ENCODE peak calls at places on chromosomes 5 and 9, in four cellular contexts. H, R, A and L are unnamed samples.

GRCh38 chr5:38878391-38879090 is 32.7 kb downstream of the OSMR start:
- DNase-seq in H (no peak), A (no peak), R (no peak), L (no peak)

GRCh38 chr5:131379723-131380122 is 115.9 kb downstream of the CDC42SE2 start:
- DNase-seq in A (no peak), R (peak; percentile 75), H (no peak), L (peak; percentile 83)

GRCh38 chr5:111641533-111642230 is 115.3 kb downstream of the NREP start:
- DNase-seq in H (no peak), A (no peak), R (no peak), L (no peak)

GRCh38 chr9:127919253-127919815 is 2.5 kb upstream of the ST6GALNAC4 start:
- DNase-seq in H (no peak), A (peak; percentile 53), R (no peak), L (peak; percentile 87)

GRCh38 chr9:35726876-35727438 is 5.0 kb downstream of the TLN1 start:
- DNase-seq in R (no peak), H (no peak), A (no peak), L (peak; percentile 35)

GRCh38 chr9:121627432-121627831 is 24.0 kb upstream of the DAB2IP start:
- DNase-seq in A (no peak), R (no peak), H (no peak), L (no peak)

GRCh38 chr5:59123595-59124561 is 541.0 kb downstream of the RAB3C start:
- DNase-seq in A (no peak), R (peak; percentile 52), H (no peak), L (no peak)

GRCh38 chr5:115735108-115735998 is 81.1 kb downstream of the CDO1 start:
- DNase-seq in H (no peak), A (no peak), R (no peak), L (no peak)

GRCh38 chr9:100303812-100304211 is 48.9 kb downstream of the TEX10 start:
- DNase-seq in A (no peak), H (no peak), R (no peak), L (no peak)

GRCh38 chr9:102497709-102498108 is 497.4 kb upstream of the CYLC2 start:
- DNase-seq in A (no peak), R (no peak), H (no peak), L (no peak)

GRCh38 chr5:106093149-106093548 is 1577.6 kb downstream of the EFNA5 start:
- DNase-seq in A (no peak), H (no peak), R (no peak), L (no peak)

GRCh38 chr9:115642285-115642684 is 511.3 kb upstream of the PAPPA start:
- DNase-seq in A (no peak), R (no peak), H (no peak), L (no peak)

GRCh38 chr5:113102121-113102531 is 125.5 kb downstream of the DCP2 start:
- DNase-seq in H (no peak), A (no peak), R (no peak), L (no peak)

GRCh38 chr9:129569506-129570449 is 51.1 kb downstream of the C9orf50 start:
- DNase-seq in R (no peak), A (peak; percentile 55), H (no peak), L (peak; percentile 56)

GRCh38 chr9:133572821-133573361 is 36.3 kb downstream of the FAM163B start:
- DNase-seq in H (no peak), R (no peak), A (no peak), L (no peak)

GRCh38 chr5:18314192-18314778 is 680.0 kb downstream of the TAF11L14 start:
- DNase-seq in H (no peak), A (peak; percentile 20), R (no peak), L (no peak)

GRCh38 chr9:36207016-36207415 is 16.3 kb downstream of the CLTA start:
- DNase-seq in H (no peak), R (no peak), A (no peak), L (no peak)

GRCh38 chr5:35159370-35159742 is 70.9 kb downstream of the PRLR start:
- DNase-seq in R (no peak), H (peak; percentile 22), A (no peak), L (peak; percentile 90)

GRCh38 chr9:37926737-37927590 is 23.0 kb upstream of the SLC25A51 start:
- DNase-seq in H (no peak), A (no peak), R (no peak), L (no peak)

GRCh38 chr9:4620881-4621555 is 41.1 kb upstream of the PLPP6 start:
- DNase-seq in H (no peak), R (no peak), A (no peak), L (no peak)

DNA sequence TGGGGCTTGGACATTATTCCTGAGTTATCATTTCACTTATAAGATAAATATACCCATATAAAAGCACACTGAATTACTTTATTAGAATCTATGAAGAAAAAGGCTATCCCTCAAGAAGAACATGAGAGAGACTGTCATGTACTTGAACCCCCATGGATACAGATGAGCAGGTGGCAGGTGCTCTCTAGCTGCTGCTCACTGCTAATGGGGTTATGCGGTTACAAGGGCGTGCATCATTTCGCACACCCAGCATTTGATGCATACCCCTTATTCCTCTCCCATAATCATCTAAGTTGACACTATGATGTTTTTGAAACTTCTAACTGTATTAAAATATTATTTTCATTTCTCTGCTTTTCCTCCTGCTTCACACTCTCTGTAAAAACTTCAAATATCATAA is 16.4 kb downstream of the ITK start:
- DNase-seq in A (no peak), H (no peak), R (no peak), L (no peak)
- TF ChIP-seq NR2C2 in A (no peak), H (no peak), R (no peak), L (no peak)

GRCh38 chr5:107466233-107466769 is 204.4 kb downstream of the EFNA5 start:
- DNase-seq in R (no peak), H (peak; percentile 36), A (no peak), L (no peak)
- TF ChIP-seq NR2C2 in R (no peak), H (no peak), A (no peak), L (no peak)

DNA sequence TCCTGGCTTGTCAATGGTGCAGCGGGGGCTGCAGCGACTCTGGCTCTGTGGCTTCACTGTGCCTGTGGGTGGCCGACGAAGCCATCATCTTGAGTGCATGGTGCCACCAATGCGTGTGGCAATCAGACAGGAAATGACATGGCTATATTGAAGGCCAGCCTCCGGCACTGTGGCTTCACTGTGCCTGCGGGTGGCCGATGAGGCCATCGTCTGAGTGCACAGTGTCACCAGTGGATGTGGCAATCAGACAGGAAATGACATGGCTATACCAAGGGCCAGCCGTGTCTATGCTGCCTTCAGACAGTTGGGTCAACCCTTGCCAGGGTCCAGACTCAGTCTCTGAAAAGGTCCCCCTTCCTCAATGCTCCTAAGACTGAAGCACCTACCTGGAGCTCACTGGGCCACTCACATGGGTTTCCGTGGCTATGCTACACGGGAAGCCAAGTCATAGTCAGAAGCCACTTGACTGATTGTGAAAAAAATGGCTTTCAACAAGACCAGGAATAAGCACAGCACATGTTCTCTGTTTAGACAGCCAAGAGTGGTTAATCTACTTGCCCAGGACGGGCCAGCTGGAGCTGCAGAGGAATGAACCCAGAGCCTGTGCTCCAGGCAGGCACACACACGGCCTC is 67.5 kb upstream of the S1PR3 start:
- DNase-seq in H (no peak), A (no peak), R (no peak), L (no peak)
- TF ChIP-seq NR2C2 in H (no peak), A (no peak), R (no peak), L (no peak)

DNA sequence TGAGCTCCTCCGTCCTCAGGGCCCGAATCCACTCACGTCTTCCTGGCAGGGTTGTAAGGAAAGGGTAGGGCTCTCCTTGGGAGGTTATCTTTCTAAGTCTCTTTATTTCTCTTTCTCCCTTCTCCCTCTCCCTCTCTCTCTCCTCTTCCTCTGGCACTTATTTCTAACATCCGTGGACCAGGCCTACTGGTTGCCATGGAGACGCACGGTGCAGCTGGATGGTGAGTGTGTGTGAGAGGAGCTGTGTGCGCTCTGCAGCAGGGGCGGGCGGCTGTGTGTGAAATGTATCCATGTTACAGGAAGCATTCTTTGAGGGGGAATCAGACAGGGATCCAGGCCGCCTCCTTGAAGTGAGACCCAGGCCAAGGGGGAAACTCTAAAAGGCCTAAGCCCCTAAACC is 32.2 kb downstream of the PCDH1 start:
- DNase-seq in H (peak; percentile 67), R (no peak), A (peak; percentile 23), L (no peak)
- TF ChIP-seq NR2C2 in H (no peak), R (no peak), A (no peak), L (no peak)

GRCh38 chr5:66872688-66873333 is 276.6 kb downstream of the MAST4 start:
- DNase-seq in H (no peak), R (no peak), A (no peak), L (no peak)
- TF ChIP-seq NR2C2 in H (no peak), R (no peak), A (no peak), L (no peak)

GRCh38 chr9:134809296-134809695 is 71.3 kb upstream of the FCN2 start:
- DNase-seq in H (no peak), R (no peak), A (no peak), L (no peak)

GRCh38 chr9:134811079-134811672 is 69.4 kb upstream of the FCN2 start:
- DNase-seq in R (no peak), A (no peak), H (no peak), L (no peak)

GRCh38 chr9:134808393-134808792 is 72.2 kb upstream of the FCN2 start:
- DNase-seq in R (no peak), H (no peak), A (no peak), L (no peak)

GRCh38 chr9:134804871-134805270 is 75.7 kb upstream of the FCN2 start:
- DNase-seq in A (no peak), R (no peak), H (no peak), L (no peak)

DNA sequence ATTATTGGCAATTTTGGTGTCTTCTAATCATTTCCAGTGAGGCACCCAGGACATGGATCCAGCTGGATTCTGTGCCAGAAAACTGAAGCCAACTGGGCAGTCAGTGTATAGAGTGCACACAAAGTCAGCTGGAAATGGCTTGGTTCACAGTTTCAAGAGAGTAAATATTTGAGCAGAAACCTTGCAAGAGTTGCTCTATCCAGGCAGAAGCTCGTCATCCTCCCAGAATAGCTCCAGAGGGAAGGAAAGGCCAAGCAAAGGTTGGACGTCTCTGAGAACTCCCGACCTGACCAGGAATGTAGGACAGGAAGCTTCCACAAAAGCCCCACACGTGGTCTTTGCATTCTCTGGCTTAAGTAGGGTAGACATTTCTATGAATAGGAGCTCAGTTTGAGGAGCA is 72.9 kb upstream of the FCN2 start:
- DNase-seq in R (no peak), H (no peak), A (no peak), L (no peak)
- TF ChIP-seq NR2C2 in R (no peak), H (no peak), A (no peak), L (no peak)

GRCh38 chr5:129629581-129629980 is 118.3 kb upstream of the MINAR2 start:
- DNase-seq in H (no peak), R (no peak), A (no peak), L (no peak)
- TF ChIP-seq NR2C2 in H (no peak), R (no peak), A (no peak), L (no peak)

GRCh38 chr9:78130853-78131252 is 99.2 kb upstream of the GNAQ start:
- DNase-seq in R (no peak), A (no peak), H (no peak), L (no peak)
- TF ChIP-seq NR2C2 in R (no peak), A (no peak), H (no peak), L (no peak)

GRCh38 chr9:26682796-26683496 is 209.7 kb downstream of the CAAP1 start:
- DNase-seq in H (no peak), R (no peak), A (no peak), L (no peak)
- TF ChIP-seq NR2C2 in H (no peak), R (no peak), A (no peak), L (no peak)

DNA sequence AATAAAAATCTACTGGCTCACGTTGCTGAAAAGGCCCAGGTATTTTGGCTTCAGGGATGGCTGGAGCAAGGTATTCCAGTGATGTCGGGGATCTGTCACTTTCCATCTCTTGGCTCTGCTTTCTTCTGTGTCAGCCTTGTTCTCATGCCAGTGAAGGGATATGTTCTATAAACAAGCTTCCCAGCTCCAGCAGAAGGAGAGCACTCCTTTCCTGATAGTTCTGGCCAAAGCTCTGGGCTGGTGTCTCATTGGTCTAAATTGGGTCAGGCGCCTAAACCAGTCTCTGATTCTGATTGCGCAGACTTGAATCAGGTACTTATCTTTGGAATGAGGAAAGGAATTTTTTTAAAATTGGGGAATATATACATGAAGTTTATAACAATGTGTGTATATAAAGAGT is 5.1 kb downstream of the SNX30 start:
- DNase-seq in A (no peak), H (no peak), R (no peak), L (no peak)
- TF ChIP-seq NR2C2 in A (no peak), H (no peak), R (no peak), L (no peak)